ENCODE peak calls at places on chromosomes 7 and 10, in six cellular contexts. L, A, U, R, O and T are unnamed samples.
A peak's percentile ranks its signal among the peaks of the same experiment; 100 is the strongest.

GRCh38 chr10:132541601-132542011 is 4.0 kb downstream of the INPP5A start:
- DNase-seq in O (no peak), U (no peak), R (no peak), L (no peak), A (peak; percentile 2), T (no peak)

GRCh38 chr10:95196053-95196452 is 2.0 kb downstream of the ACSM6 start:
- DNase-seq in O (no peak), U (peak; percentile 74), A (no peak), R (no peak), L (no peak), T (peak; percentile 14)

GRCh38 chr7:64045301-64046040 is at the start of gene ZNF727:
- DNase-seq in O (peak; percentile 44), A (peak; percentile 81), L (peak; percentile 68), U (no peak), R (no peak), T (no peak)

GRCh38 chr7:50142421-50143113 is 49.5 kb upstream of the ZPBP start:
- DNase-seq in A (no peak), R (peak; percentile 80), O (no peak), L (no peak), U (peak; percentile 39), T (no peak)

GRCh38 chr10:113620486-113620885 is 43.4 kb downstream of the NRAP start:
- DNase-seq in R (no peak), O (no peak), L (no peak), A (no peak), U (peak; percentile 66), T (no peak)

GRCh38 chr7:116953727-116954442 is 584 bp downstream of the ST7 start:
- DNase-seq in U (peak; percentile 80), O (peak; percentile 12), L (peak; percentile 66), A (peak; percentile 55), R (peak; percentile 73), T (peak; percentile 56)

GRCh38 chr10:30014511-30014910 is 44.9 kb downstream of the JCAD start:
- DNase-seq in R (no peak), L (no peak), O (no peak), A (no peak), U (no peak), T (no peak)

GRCh38 chr10:89946106-89946505 is 244.7 kb downstream of the KIF20B start:
- DNase-seq in R (no peak), O (no peak), A (no peak), L (no peak), U (no peak), T (no peak)

GRCh38 chr10:26472440-26472778 is 34.3 kb downstream of the APBB1IP start:
- DNase-seq in A (no peak), R (no peak), L (no peak), U (no peak), O (no peak), T (no peak)

GRCh38 chr10:88791924-88792323 is 10.6 kb upstream of the LIPM start:
- DNase-seq in A (peak; percentile 14), O (no peak), U (peak; percentile 66), R (peak; percentile 8), L (no peak), T (peak; percentile 31)

GRCh38 chr7:137669706-137670105 is 177.1 kb downstream of the DGKI start:
- DNase-seq in A (no peak), L (no peak), O (no peak), U (no peak), R (no peak), T (no peak)

GRCh38 chr10:43942096-43942885 is 293.6 kb upstream of the ZNF32 start:
- DNase-seq in A (no peak), R (no peak), U (no peak), L (no peak), O (no peak), T (no peak)

GRCh38 chr7:30285067-30285530 is 702 bp downstream of the ZNRF2 start:
- DNase-seq in A (peak; percentile 40), O (no peak), U (peak; percentile 81), R (peak; percentile 71), L (peak; percentile 65), T (no peak)

GRCh38 chr7:100158229-100159098 is at the start of gene TRAPPC14:
- DNase-seq in A (peak; percentile 92), O (peak; percentile 61), L (peak; percentile 98), U (peak; percentile 97), R (peak; percentile 87), T (peak; percentile 90)

GRCh38 chr7:150378115-150378852 is 846 bp upstream of the ZNF775 start:
- DNase-seq in R (peak; percentile 65), A (peak; percentile 64), O (no peak), L (no peak), U (peak; percentile 94), T (peak; percentile 73)

GRCh38 chr7:6478186-6478585 is 30.4 kb upstream of the DAGLB start:
- DNase-seq in A (no peak), U (no peak), L (no peak), O (no peak), R (peak; percentile 18), T (no peak)

GRCh38 chr7:27709137-27710075 is 30.6 kb upstream of the TAX1BP1 start:
- DNase-seq in U (no peak), L (no peak), O (no peak), A (no peak), R (no peak), T (peak; percentile 65)
- H3K4me3 ChIP-seq in U (no peak overlapping the region), L (no peak overlapping the region), O (no peak overlapping the region), A (no peak overlapping the region), R (no peak overlapping the region), T (no peak overlapping the region)

GRCh38 chr10:47154762-47155161 is 145.2 kb upstream of the GDF10 start:
- DNase-seq in R (no peak), L (no peak), U (no peak), A (no peak), O (no peak), T (no peak)

GRCh38 chr10:47152861-47153349 is 147.1 kb upstream of the GDF10 start:
- DNase-seq in R (no peak), U (no peak), A (no peak), O (no peak), L (no peak), T (no peak)

GRCh38 chr10:47147186-47147585 is 152.8 kb upstream of the GDF10 start:
- DNase-seq in R (no peak), U (no peak), O (no peak), A (no peak), L (no peak), T (no peak)

GRCh38 chr10:47150581-47150980 is 149.4 kb upstream of the GDF10 start:
- DNase-seq in L (no peak), U (no peak), A (no peak), R (no peak), O (no peak), T (no peak)

GRCh38 chr10:47151880-47152279 is 148.1 kb upstream of the GDF10 start:
- DNase-seq in L (no peak), R (no peak), A (no peak), U (no peak), O (no peak), T (no peak)
- H3K9me3 ChIP-seq in L (peaks cover 7% of the 10 kb centered on the region), R (no peaks in the 10 kb centered on the region), A (peaks cover 12% of the 10 kb centered on the region), U (peaks cover 4% of the 10 kb centered on the region), O (peaks cover 4% of the 10 kb centered on the region), T (peaks cover 13% of the 10 kb centered on the region)

DNA sequence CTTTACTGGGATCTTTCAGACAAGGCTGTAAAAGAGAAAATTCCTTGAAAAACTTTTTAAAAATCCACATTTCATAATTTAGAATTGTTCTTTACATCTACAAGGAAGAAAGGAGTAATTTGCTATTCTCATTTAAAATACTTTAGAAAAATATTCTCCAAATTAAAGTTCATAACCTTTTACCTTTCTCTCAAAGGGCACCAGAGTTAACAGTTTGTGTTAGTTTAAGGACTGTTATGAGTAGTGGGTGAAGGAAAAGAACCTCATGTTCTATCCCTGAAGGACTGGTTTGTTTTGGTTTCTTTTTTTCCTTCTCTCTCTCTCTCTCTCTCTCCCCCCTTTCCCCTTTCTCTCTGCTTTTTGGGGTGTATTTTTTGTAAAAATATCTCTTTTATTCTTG is 4.1 kb downstream of the AGMO start:
- DNase-seq in O (no peak), A (no peak), U (no peak), R (no peak), L (no peak), T (no peak)
- H3K4me3 ChIP-seq in O (no peak overlapping the region), A (peak overlapping the region; percentile 27), U (no peak overlapping the region), R (no peak overlapping the region), L (no peak overlapping the region), T (no peak overlapping the region)

GRCh38 chr7:40619647-40620046 is 484.8 kb downstream of the SUGCT start:
- DNase-seq in R (no peak), U (no peak), O (no peak), L (no peak), A (no peak), T (no peak)
- H3K9me3 ChIP-seq in R (no peaks in the 10 kb centered on the region), U (no peaks in the 10 kb centered on the region), O (no peaks in the 10 kb centered on the region), L (no peaks in the 10 kb centered on the region), A (no peaks in the 10 kb centered on the region), T (no peaks in the 10 kb centered on the region)

GRCh38 chr10:23031318-23031717 is 64.1 kb upstream of the MSRB2 start:
- DNase-seq in R (no peak), A (no peak), O (no peak), U (no peak), L (no peak), T (no peak)

GRCh38 chr10:23037561-23037960 is 57.8 kb upstream of the MSRB2 start:
- DNase-seq in L (no peak), R (no peak), O (no peak), U (peak; percentile 43), A (no peak), T (no peak)

GRCh38 chr10:23038172-23038571 is 57.2 kb upstream of the MSRB2 start:
- DNase-seq in A (no peak), L (no peak), O (no peak), U (no peak), R (no peak), T (no peak)

GRCh38 chr10:23034790-23035189 is 60.6 kb upstream of the MSRB2 start:
- DNase-seq in U (no peak), O (no peak), L (no peak), R (no peak), A (no peak), T (no peak)

DNA sequence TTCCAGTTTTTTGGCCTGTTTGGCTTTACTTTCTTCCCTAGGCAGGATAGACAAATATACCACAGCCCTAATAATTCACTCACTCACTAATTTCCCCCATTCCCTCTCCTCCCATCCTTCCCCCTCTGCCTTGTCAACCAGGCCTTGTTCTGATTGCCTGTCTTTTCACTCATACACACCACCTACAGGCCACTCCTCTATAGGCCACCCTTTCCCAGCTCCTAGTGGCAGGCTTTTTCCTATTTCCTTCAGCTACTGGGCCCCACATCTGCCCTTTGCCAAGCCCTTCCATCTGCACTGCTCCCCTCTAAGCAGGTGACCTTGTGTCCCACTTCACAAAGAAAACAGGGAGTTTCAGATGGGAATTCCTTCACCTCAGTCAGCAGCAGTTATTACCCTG is 59.8 kb upstream of the MSRB2 start:
- DNase-seq in U (peak; percentile 64), R (no peak), O (no peak), L (no peak), A (no peak), T (no peak)
- H3K4me3 ChIP-seq in U (no peak overlapping the region), R (no peak overlapping the region), O (no peak overlapping the region), L (no peak overlapping the region), A (no peak overlapping the region), T (no peak overlapping the region)

DNA sequence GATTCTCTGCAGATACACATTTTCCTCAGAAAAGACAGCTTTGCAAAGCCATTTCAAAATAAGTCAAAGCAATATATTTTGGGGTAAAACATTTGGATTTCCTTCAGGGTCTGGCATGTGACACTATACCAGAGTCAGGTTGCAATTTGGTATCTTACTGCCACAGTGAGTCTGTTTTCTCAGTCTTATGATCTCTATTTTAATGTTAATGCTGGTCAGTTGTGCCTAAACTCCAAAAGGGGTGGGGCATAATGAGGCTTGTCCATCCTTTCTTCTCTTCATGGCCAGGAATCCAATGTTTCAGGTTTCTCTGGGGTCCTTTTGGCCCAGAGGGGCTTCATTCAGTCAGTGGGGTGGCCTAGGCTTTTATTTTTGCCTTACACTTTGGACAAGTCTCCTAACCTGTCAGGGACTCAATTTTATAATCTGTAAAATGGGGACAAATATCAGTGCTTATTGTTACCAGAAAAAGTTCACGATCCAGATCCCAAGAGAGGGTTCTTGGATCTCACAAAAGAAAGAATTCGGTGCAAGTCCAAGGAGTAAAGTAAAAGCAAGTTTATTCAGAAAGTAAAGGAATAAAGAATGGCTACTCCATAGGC is 341.5 kb downstream of the GALNT17 start:
- DNase-seq in U (no peak), R (no peak), O (no peak), A (no peak), L (no peak), T (no peak)
- H3K9me3 ChIP-seq in U (peaks cover 9% of the 10 kb centered on the region), R (no peaks in the 10 kb centered on the region), O (no peaks in the 10 kb centered on the region), A (no peaks in the 10 kb centered on the region), L (no peaks in the 10 kb centered on the region), T (no peaks in the 10 kb centered on the region)